ENCODE peak calls at places on chromosome 2, in four cellular contexts. C, A, Z and S are unnamed samples.
A peak's percentile ranks its signal among the peaks of the same experiment; 100 is the strongest.

GRCh38 chr2:28224648-28225471 is 167.8 kb upstream of the FOSL2 start:
- DNase-seq in C (peak; percentile 79), A (no peak), Z (no peak), S (no peak)

GRCh38 chr2:134391751-134392160 is 137.9 kb downstream of the MGAT5 start:
- DNase-seq in C (no peak), A (no peak), Z (no peak), S (no peak)

GRCh38 chr2:15178946-15179345 is 382.2 kb downstream of the NBAS start:
- DNase-seq in C (no peak), A (no peak), Z (no peak), S (no peak)

GRCh38 chr2:15159751-15160177 is 401.4 kb downstream of the NBAS start:
- DNase-seq in C (peak; percentile 23), A (no peak), Z (peak; percentile 36), S (no peak)

GRCh38 chr2:213806125-213806726 is 522.0 kb downstream of the SPAG16 start:
- DNase-seq in C (no peak), A (no peak), Z (peak; percentile 7), S (no peak)

GRCh38 chr2:236580746-236581355 is 11.2 kb downstream of the ACKR3 start:
- DNase-seq in C (no peak), A (no peak), Z (no peak), S (no peak)

GRCh38 chr2:8574196-8575010 is 107.5 kb upstream of the ID2 start:
- DNase-seq in C (no peak), A (no peak), Z (no peak), S (peak; percentile 69)

GRCh38 chr2:69241039-69241586 is 145.9 kb downstream of the GFPT1 start:
- DNase-seq in C (no peak), A (no peak), Z (no peak), S (no peak)

GRCh38 chr2:14951569-14952285 is 319.2 kb downstream of the LRATD1 start:
- DNase-seq in C (no peak), A (no peak), Z (no peak), S (no peak)

GRCh38 chr2:207394203-207394741 is 135.5 kb upstream of the CREB1 start:
- DNase-seq in C (no peak), A (no peak), Z (no peak), S (no peak)

GRCh38 chr2:25587361-25587760 is 86.0 kb downstream of the DTNB start:
- DNase-seq in C (peak; percentile 1), A (no peak), Z (no peak), S (no peak)

GRCh38 chr2:63903003-63903402 is 61.3 kb downstream of the UGP2 start:
- DNase-seq in C (no peak), A (no peak), Z (no peak), S (no peak)

GRCh38 chr2:170711196-170711773 is 3.9 kb upstream of the SP5 start:
- DNase-seq in C (no peak), A (no peak), Z (no peak), S (no peak)
- TF ChIP-seq CTCF in C (no peak), A (no peak), Z (no peak), S (no peak)

GRCh38 chr2:72921866-72922265 is 4.5 kb downstream of the EMX1 start:
- DNase-seq in C (no peak), A (no peak), Z (no peak), S (no peak)

GRCh38 chr2:72919414-72920316 is 2.3 kb downstream of the EMX1 start:
- DNase-seq in C (no peak), A (no peak), Z (peak; percentile 30), S (no peak)

GRCh38 chr2:72921088-72921851 is 4.0 kb downstream of the EMX1 start:
- DNase-seq in C (no peak), A (no peak), Z (no peak), S (no peak)

GRCh38 chr2:72917875-72918660 is 749 bp downstream of the EMX1 start:
- DNase-seq in C (no peak), A (no peak), Z (peak; percentile 39), S (no peak)

GRCh38 chr2:72920317-72921087 is 3.2 kb downstream of the EMX1 start:
- DNase-seq in C (no peak), A (no peak), Z (peak; percentile 50), S (peak; percentile 59)
- H3K4me3 ChIP-seq in C (peak overlapping the region; percentile 25), A (no peak overlapping the region), Z (no peak overlapping the region), S (peak overlapping the region; percentile 62)

DNA sequence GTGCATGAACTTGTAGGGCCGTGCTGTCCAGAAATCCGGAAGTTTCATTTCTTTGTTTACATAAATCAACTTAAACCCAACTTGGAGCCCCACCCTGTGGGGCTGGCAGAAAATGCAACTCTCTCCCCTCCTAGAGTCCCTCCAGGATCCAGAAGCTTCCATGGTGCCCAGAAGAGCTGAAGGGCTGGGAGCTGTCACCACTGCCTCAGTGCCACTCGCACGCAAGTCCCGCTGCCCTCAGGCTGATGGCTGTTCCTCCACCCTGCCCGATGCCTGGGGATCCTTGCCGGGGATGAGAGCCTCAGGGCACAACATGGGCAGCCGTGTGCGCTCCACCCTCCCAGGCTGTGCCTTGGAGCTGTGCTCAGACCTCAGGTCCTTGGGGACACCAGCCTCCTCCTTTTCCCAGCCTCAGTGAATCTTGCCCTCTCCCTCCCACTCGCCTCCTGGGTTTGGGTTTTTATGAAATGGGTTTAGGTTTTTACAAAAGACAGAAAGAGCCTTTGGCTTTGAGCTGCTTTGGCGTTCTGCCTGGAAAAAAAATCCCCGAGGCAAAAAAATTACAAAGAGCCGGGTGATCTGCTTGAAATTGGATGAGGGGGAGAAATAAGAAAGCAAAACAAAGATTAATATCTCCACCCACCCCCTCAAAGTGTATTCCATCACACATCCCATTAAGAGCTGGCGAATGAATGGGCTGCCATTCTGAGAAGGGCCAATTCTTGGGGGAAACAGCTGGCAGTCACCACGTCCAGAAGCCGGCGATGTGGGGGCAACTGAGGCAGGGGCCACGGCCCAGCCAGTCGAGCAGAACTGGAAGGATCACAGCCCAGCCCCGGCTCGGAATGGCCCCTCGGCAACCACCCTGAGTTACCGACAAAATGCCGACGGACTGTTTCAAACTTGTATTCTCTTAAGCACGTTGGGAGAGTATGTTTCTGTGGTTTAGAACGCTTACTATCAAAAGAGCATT is 155.4 kb downstream of the TWIST2 start:
- DNase-seq in C (peak; percentile 29), A (no peak), Z (no peak), S (no peak)
- H3K27ac ChIP-seq in C (peak overlapping the region; percentile 1), A (peak overlapping the region; percentile 57), Z (no peak overlapping the region), S (peak overlapping the region; percentile 67)

GRCh38 chr2:176098366-176099158 is 1.0 kb upstream of the HOXD12 start:
- DNase-seq in C (no peak), A (no peak), Z (no peak), S (no peak)

GRCh38 chr2:176099159-176099736 is 347 bp upstream of the HOXD12 start:
- DNase-seq in C (no peak), A (no peak), Z (no peak), S (no peak)

GRCh38 chr2:176096243-176096985 is 3.2 kb upstream of the HOXD12 start:
- DNase-seq in C (no peak), A (no peak), Z (no peak), S (no peak)

GRCh38 chr2:176096986-176097819 is 2.4 kb upstream of the HOXD12 start:
- DNase-seq in C (peak; percentile 10), A (peak; percentile 42), Z (peak; percentile 88), S (no peak)

GRCh38 chr2:176097820-176098365 is 1.7 kb upstream of the HOXD12 start:
- DNase-seq in C (no peak), A (no peak), Z (no peak), S (no peak)
- TF ChIP-seq CTCF in C (no peak), A (no peak), Z (no peak), S (no peak)

DNA sequence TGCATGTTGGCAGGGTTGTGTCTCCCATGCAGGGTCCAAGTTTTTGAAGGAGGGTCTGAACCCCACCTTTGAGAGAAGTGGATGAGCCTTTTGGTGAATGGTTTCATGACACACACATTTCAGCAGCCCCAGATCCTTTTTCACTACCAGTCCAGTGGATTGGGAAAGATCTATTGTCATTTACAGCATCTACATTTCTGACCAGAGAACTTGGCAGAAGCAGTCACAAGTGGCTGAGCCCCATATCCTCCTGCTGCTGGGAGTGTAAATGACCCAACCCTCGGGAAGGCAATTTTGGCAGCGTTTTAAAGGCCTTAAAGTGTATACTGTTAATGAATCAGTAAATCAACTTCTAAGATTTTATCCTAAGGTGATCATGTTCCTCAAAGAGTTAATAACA is 174.1 kb upstream of the RASGRP3 start:
- DNase-seq in C (no peak), A (no peak), Z (no peak), S (no peak)
- H3K4me3 ChIP-seq in C (no peak overlapping the region), A (no peak overlapping the region), Z (no peak overlapping the region), S (no peak overlapping the region)

GRCh38 chr2:225599856-225600255 is 200.3 kb downstream of the NYAP2 start:
- DNase-seq in C (no peak), A (no peak), Z (no peak), S (no peak)

GRCh38 chr2:225598922-225599321 is 199.4 kb downstream of the NYAP2 start:
- DNase-seq in C (no peak), A (no peak), Z (no peak), S (no peak)

GRCh38 chr2:225598426-225598825 is 198.9 kb downstream of the NYAP2 start:
- DNase-seq in C (no peak), A (no peak), Z (no peak), S (no peak)

GRCh38 chr2:225600444-225600843 is 200.9 kb downstream of the NYAP2 start:
- DNase-seq in C (no peak), A (no peak), Z (no peak), S (no peak)

GRCh38 chr2:225597911-225598310 is 198.4 kb downstream of the NYAP2 start:
- DNase-seq in C (no peak), A (no peak), Z (no peak), S (no peak)
- H3K27ac ChIP-seq in C (no peak overlapping the region), A (no peak overlapping the region), Z (no peak overlapping the region), S (no peak overlapping the region)

GRCh38 chr2:108212671-108213070 is 27.1 kb upstream of the SULT1C3 start:
- DNase-seq in C (no peak), A (no peak), Z (no peak), S (no peak)

GRCh38 chr2:108220191-108220590 is 19.6 kb upstream of the SULT1C3 start:
- DNase-seq in C (no peak), A (no peak), Z (no peak), S (no peak)

GRCh38 chr2:108217211-108217610 is 22.6 kb upstream of the SULT1C3 start:
- DNase-seq in C (no peak), A (no peak), Z (no peak), S (no peak)

GRCh38 chr2:108219688-108220087 is 20.1 kb upstream of the SULT1C3 start:
- DNase-seq in C (no peak), A (no peak), Z (no peak), S (no peak)

GRCh38 chr2:108215794-108216211 is 24.0 kb upstream of the SULT1C3 start:
- DNase-seq in C (no peak), A (no peak), Z (peak; percentile 4), S (no peak)
- TF ChIP-seq CTCF in C (peak; percentile 61), A (peak; percentile 16), Z (peak; percentile 46), S (no peak)

GRCh38 chr2:232013701-232014353 is 52.3 kb downstream of the DIS3L2 start:
- DNase-seq in C (peak; percentile 91), A (no peak), Z (no peak), S (no peak)
- H3K4me3 ChIP-seq in C (no peak overlapping the region), A (no peak overlapping the region), Z (no peak overlapping the region), S (no peak overlapping the region)

DNA sequence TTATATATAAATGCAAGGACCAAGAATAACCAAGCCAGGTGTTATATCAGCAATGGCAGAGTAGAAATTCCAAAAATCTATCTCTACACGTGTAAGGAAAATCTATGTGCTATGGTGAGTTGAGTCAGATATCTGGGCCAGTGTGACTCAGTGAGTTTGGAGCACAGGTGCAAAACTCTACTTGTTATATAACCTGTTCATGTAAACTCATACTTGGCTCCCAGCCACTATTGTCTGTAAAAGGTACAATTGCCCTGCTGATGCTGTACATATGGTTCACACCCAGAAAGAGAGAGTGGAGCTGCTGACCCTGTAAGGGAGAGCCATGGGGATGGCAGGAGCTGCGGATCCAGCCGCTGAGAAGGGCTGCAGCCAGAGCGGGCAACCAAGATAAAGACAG is 112.0 kb downstream of the TRABD2A start:
- DNase-seq in C (no peak), A (no peak), Z (no peak), S (no peak)
- H3K27ac ChIP-seq in C (no peak overlapping the region), A (no peak overlapping the region), Z (no peak overlapping the region), S (no peak overlapping the region)